ENCODE peak calls at places on chromosomes 12 and 14, in four cellular contexts. One of them, this sample, is unnamed.

GRCh38 chr14:66070542-66071319 is 415.4 kb upstream of the CCDC196 start:
- DNase-seq in CD8-positive, alpha-beta T cell: peak; percentile 80
- DNase-seq in pancreas: peak; percentile 81
- DNase-seq in tibial artery: no peak
- DNase-seq in this sample: no peak

GRCh38 chr14:27672047-27672446 is 1074.2 kb upstream of the NOVA1 start:
- DNase-seq in pancreas: no peak
- DNase-seq in tibial artery: no peak
- DNase-seq in CD8-positive, alpha-beta T cell: no peak
- DNase-seq in this sample: no peak

GRCh38 chr14:89007906-89008305 is 183.5 kb downstream of the TTC8 start:
- DNase-seq in CD8-positive, alpha-beta T cell: no peak
- DNase-seq in pancreas: no peak
- DNase-seq in tibial artery: no peak
- DNase-seq in this sample: no peak

GRCh38 chr12:89927226-89927698 is 218.6 kb upstream of the ATP2B1 start:
- DNase-seq in tibial artery: no peak
- DNase-seq in CD8-positive, alpha-beta T cell: no peak
- DNase-seq in pancreas: no peak
- DNase-seq in this sample: no peak

GRCh38 chr12:75720807-75721206 is 209.4 kb upstream of the KRR1 start:
- DNase-seq in CD8-positive, alpha-beta T cell: no peak
- DNase-seq in pancreas: no peak
- DNase-seq in tibial artery: no peak
- DNase-seq in this sample: no peak

GRCh38 chr14:54776361-54777001 is 126.1 kb downstream of the GCH1 start:
- DNase-seq in CD8-positive, alpha-beta T cell: peak; percentile 44
- DNase-seq in pancreas: no peak
- DNase-seq in tibial artery: peak; percentile 66
- DNase-seq in this sample: peak; percentile 85

GRCh38 chr14:67962215-67962644 is 142.7 kb downstream of the RAD51B start:
- DNase-seq in CD8-positive, alpha-beta T cell: no peak
- DNase-seq in tibial artery: no peak
- DNase-seq in pancreas: no peak
- DNase-seq in this sample: no peak

GRCh38 chr14:58861546-58861945 is 223.8 kb downstream of the DACT1 start:
- DNase-seq in pancreas: no peak
- DNase-seq in CD8-positive, alpha-beta T cell: no peak
- DNase-seq in tibial artery: no peak
- DNase-seq in this sample: no peak

GRCh38 chr12:50166776-50167025 is 468 bp downstream of the CERS5 start:
- DNase-seq in pancreas: no peak
- DNase-seq in CD8-positive, alpha-beta T cell: no peak
- DNase-seq in tibial artery: no peak
- DNase-seq in this sample: no peak

GRCh38 chr12:49028666-49029275 is 10.2 kb upstream of the PRKAG1 start:
- DNase-seq in tibial artery: no peak
- DNase-seq in CD8-positive, alpha-beta T cell: no peak
- DNase-seq in pancreas: no peak
- DNase-seq in this sample: no peak

GRCh38 chr14:29885988-29886387 is 41.7 kb downstream of the PRKD1 start:
- DNase-seq in CD8-positive, alpha-beta T cell: no peak
- DNase-seq in tibial artery: no peak
- DNase-seq in pancreas: no peak
- DNase-seq in this sample: no peak

GRCh38 chr14:93430889-93431670 is at the start of gene UNC79:
- DNase-seq in tibial artery: no peak
- DNase-seq in pancreas: peak; percentile 82
- DNase-seq in CD8-positive, alpha-beta T cell: no peak
- DNase-seq in this sample: no peak

GRCh38 chr12:48018618-48018995 is 14.3 kb upstream of the COL2A1 start:
- DNase-seq in tibial artery: no peak
- DNase-seq in CD8-positive, alpha-beta T cell: no peak
- DNase-seq in pancreas: no peak
- DNase-seq in this sample: no peak
- H3K27ac ChIP-seq in tibial artery: no peak overlapping the region
- H3K27ac ChIP-seq in CD8-positive, alpha-beta T cell: no peak overlapping the region
- H3K27ac ChIP-seq in pancreas: no peak overlapping the region
- H3K27ac ChIP-seq in this sample: no peak overlapping the region

GRCh38 chr12:53995311-53996187 is 4.4 kb upstream of the HOXC9 start:
- DNase-seq in CD8-positive, alpha-beta T cell: no peak
- DNase-seq in tibial artery: peak; percentile 76
- DNase-seq in pancreas: no peak
- DNase-seq in this sample: no peak

GRCh38 chr12:53996188-53996885 is 3.6 kb upstream of the HOXC9 start:
- DNase-seq in tibial artery: no peak
- DNase-seq in CD8-positive, alpha-beta T cell: no peak
- DNase-seq in pancreas: no peak
- DNase-seq in this sample: no peak

GRCh38 chr12:53998174-53998899 is 1.6 kb upstream of the HOXC9 start:
- DNase-seq in CD8-positive, alpha-beta T cell: no peak
- DNase-seq in tibial artery: no peak
- DNase-seq in pancreas: no peak
- DNase-seq in this sample: no peak

GRCh38 chr12:53997324-53998173 is 2.4 kb upstream of the HOXC9 start:
- DNase-seq in tibial artery: no peak
- DNase-seq in CD8-positive, alpha-beta T cell: no peak
- DNase-seq in pancreas: no peak
- DNase-seq in this sample: no peak

DNA sequence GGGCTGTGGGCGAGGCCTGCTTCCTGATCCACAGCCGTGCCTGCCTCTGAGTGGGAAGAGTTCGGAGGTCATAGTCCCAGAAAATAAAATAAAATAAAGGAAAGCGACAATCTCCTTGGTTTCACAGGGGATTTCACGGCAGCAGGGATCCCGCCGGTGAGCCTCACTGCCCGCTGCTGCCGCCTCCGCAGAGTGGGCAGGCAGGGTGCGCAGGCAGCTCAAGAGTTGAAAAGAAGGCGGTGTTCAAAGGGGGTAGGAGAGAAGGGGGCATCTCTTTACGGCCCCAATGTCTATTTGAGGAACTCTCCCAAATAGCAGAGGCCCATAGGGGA is 3.1 kb upstream of the HOXC9 start:
- DNase-seq in tibial artery: no peak
- DNase-seq in pancreas: no peak
- DNase-seq in CD8-positive, alpha-beta T cell: no peak
- DNase-seq in this sample: no peak
- H3K4me1 ChIP-seq in tibial artery: peaks cover 67% of the 10 kb centered on the region
- H3K4me1 ChIP-seq in pancreas: peaks cover 12% of the 10 kb centered on the region
- H3K4me1 ChIP-seq in CD8-positive, alpha-beta T cell: peaks cover 49% of the 10 kb centered on the region
- H3K4me1 ChIP-seq in this sample: peaks cover 11% of the 10 kb centered on the region

DNA sequence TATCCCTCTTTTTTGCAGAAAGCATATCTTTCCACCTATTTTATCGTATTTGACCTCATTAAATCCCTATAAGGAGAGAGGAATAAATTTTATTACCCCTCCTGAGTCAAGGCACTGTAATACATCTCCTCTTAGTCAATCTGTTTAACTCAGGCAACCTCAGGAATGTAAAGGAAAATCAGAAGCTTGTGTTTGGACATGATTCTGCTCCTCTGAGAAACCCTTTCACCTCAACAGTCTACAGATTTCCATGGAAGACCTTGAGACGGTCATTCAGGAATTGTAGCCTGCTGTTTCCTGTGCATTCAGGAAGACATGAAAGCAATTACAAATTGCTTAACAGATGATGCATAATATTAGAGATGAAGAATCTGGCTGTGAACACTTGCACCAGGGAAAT is 360.8 kb downstream of the PAWR start:
- DNase-seq in tibial artery: no peak
- DNase-seq in pancreas: no peak
- DNase-seq in CD8-positive, alpha-beta T cell: no peak
- DNase-seq in this sample: no peak
- H3K36me3 ChIP-seq in tibial artery: no peaks in the 10 kb centered on the region
- H3K36me3 ChIP-seq in pancreas: no peaks in the 10 kb centered on the region
- H3K36me3 ChIP-seq in CD8-positive, alpha-beta T cell: no peaks in the 10 kb centered on the region
- H3K36me3 ChIP-seq in this sample: no peaks in the 10 kb centered on the region

GRCh38 chr12:110251381-110251780 is 29.7 kb upstream of the ATP2A2 start:
- DNase-seq in tibial artery: no peak
- DNase-seq in pancreas: no peak
- DNase-seq in CD8-positive, alpha-beta T cell: no peak
- DNase-seq in this sample: no peak

GRCh38 chr12:110249716-110250225 is 31.3 kb upstream of the ATP2A2 start:
- DNase-seq in pancreas: no peak
- DNase-seq in tibial artery: no peak
- DNase-seq in CD8-positive, alpha-beta T cell: no peak
- DNase-seq in this sample: no peak

GRCh38 chr12:110254971-110255540 is 26.0 kb upstream of the ATP2A2 start:
- DNase-seq in pancreas: no peak
- DNase-seq in CD8-positive, alpha-beta T cell: no peak
- DNase-seq in tibial artery: no peak
- DNase-seq in this sample: peak; percentile 60

GRCh38 chr12:110253176-110253575 is 27.9 kb upstream of the ATP2A2 start:
- DNase-seq in pancreas: peak; percentile 60
- DNase-seq in CD8-positive, alpha-beta T cell: no peak
- DNase-seq in tibial artery: peak; percentile 60
- DNase-seq in this sample: peak; percentile 80

GRCh38 chr12:110252716-110253115 is 28.3 kb upstream of the ATP2A2 start:
- DNase-seq in tibial artery: no peak
- DNase-seq in CD8-positive, alpha-beta T cell: no peak
- DNase-seq in pancreas: no peak
- DNase-seq in this sample: peak; percentile 59
- H3K27ac ChIP-seq in tibial artery: peak overlapping the region; percentile 64
- H3K27ac ChIP-seq in CD8-positive, alpha-beta T cell: no peak overlapping the region
- H3K27ac ChIP-seq in pancreas: no peak overlapping the region
- H3K27ac ChIP-seq in this sample: peak overlapping the region; percentile 60

DNA sequence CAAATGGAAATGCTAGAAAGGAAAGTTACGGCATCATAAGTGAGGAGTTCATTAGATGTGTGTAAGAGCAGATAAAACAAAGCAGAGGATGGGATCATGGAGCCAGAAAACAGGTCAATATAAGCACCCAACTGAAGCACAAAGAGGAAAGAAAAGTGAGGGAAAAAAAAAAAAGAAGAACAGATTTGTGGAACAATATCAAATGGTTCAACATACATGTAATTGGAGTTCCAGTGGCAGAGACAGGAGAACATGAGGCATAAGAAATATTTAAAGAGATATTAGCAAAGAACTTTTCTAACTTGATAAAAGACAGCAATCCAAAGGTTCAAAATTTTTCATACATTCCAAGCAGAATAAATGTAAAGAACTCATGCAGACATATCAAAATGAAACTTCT is 54.1 kb downstream of the SPTSSA start:
- DNase-seq in pancreas: no peak
- DNase-seq in tibial artery: no peak
- DNase-seq in CD8-positive, alpha-beta T cell: no peak
- DNase-seq in this sample: no peak
- H3K4me1 ChIP-seq in pancreas: no peaks in the 10 kb centered on the region
- H3K4me1 ChIP-seq in tibial artery: no peaks in the 10 kb centered on the region
- H3K4me1 ChIP-seq in CD8-positive, alpha-beta T cell: no peaks in the 10 kb centered on the region
- H3K4me1 ChIP-seq in this sample: no peaks in the 10 kb centered on the region

DNA sequence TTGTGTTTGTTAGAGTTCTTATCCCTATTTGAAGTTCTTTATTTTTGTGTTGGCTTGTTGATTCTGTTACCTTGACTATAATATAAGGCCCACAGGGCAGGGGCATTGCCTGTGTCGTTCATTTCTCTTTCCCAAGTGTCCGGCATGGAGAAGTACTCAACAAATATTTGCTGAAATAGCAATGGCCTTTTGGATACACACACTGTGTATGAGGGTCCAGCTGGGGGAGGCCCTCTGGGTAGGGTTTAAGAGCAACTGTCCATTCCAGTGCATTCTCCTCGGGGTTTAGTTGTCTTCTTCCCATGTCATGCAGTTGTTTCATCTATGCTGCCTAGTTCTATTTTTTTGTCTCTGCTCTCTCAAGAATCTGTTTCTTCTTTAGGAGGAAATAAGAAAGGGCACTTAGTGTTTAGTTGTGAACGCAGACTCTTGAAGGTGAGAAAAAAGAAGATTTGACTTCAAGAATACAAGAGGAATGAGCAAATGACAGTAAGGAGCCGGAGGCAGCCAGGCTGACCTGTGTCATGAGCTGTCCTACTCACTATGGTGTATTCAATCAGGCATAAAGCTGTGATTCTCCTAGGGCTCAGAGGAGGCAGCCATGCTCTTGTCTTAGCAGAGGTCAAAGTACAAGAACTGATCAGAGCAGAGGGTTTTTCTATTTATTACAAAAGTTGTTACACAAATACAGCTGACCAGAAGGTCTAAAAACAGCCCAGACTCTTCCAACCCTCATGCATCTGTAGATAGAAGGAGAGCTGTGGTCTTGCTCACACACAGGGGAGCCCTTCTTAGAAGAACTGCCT is 10.2 kb downstream of the ERG28 start:
- DNase-seq in tibial artery: no peak
- DNase-seq in pancreas: no peak
- DNase-seq in CD8-positive, alpha-beta T cell: no peak
- DNase-seq in this sample: no peak
- H3K36me3 ChIP-seq in tibial artery: peaks cover 75% of the 10 kb centered on the region
- H3K36me3 ChIP-seq in pancreas: no peaks in the 10 kb centered on the region
- H3K36me3 ChIP-seq in CD8-positive, alpha-beta T cell: peaks cover 30% of the 10 kb centered on the region
- H3K36me3 ChIP-seq in this sample: peaks cover 37% of the 10 kb centered on the region

GRCh38 chr12:19190292-19191031 is 60.9 kb downstream of the PLEKHA5 start:
- DNase-seq in pancreas: no peak
- DNase-seq in CD8-positive, alpha-beta T cell: no peak
- DNase-seq in tibial artery: no peak
- DNase-seq in this sample: no peak
- H3K27ac ChIP-seq in pancreas: no peak overlapping the region
- H3K27ac ChIP-seq in CD8-positive, alpha-beta T cell: no peak overlapping the region
- H3K27ac ChIP-seq in tibial artery: peak overlapping the region; percentile 2
- H3K27ac ChIP-seq in this sample: peak overlapping the region; percentile 60